ENCODE peak calls at places on chromosomes 12 and 14, in nine cellular contexts. One of them, this sample, is unnamed.

GRCh38 chr12:128120035-128120434 is 146.9 kb upstream of the TMEM132C start:
- DNase-seq in T-cell: no peak
- DNase-seq in activated CD4-positive, alpha-beta T cell treated with anti-CD3 and anti-CD28 coated beads, Interleukin-2, amount 50 U/mL, for 1 hour: no peak
- DNase-seq in mesenchymal stem cell: no peak
- DNase-seq in stimulated activated CD4-positive, alpha-beta T cell treated with anti-CD3 and anti-CD28 coated beads, Interleukin-4, amount 100 ng/mL, for 1 hour: no peak
- DNase-seq in NCI-H748 treated with DMSO at 0.1 percent for 48 hours: no peak
- DNase-seq in fibroblast of pulmonary artery: no peak
- DNase-seq in NB4: no peak
- DNase-seq in NCI-H2029: no peak
- DNase-seq in this sample: no peak

GRCh38 chr12:6914246-6914947 is at the start of gene ENO2:
- DNase-seq in T-cell: peak; percentile 85
- DNase-seq in activated CD4-positive, alpha-beta T cell treated with anti-CD3 and anti-CD28 coated beads, Interleukin-2, amount 50 U/mL, for 1 hour: peak; percentile 88
- DNase-seq in mesenchymal stem cell: peak; percentile 73
- DNase-seq in stimulated activated CD4-positive, alpha-beta T cell treated with anti-CD3 and anti-CD28 coated beads, Interleukin-4, amount 100 ng/mL, for 1 hour: peak; percentile 84
- DNase-seq in NCI-H748 treated with DMSO at 0.1 percent for 48 hours: peak; percentile 6
- DNase-seq in fibroblast of pulmonary artery: peak; percentile 47
- DNase-seq in NB4: peak; percentile 64
- DNase-seq in NCI-H2029: peak; percentile 44
- DNase-seq in this sample: peak; percentile 73

GRCh38 chr12:6376079-6376941 is 947 bp upstream of the SCNN1A start:
- DNase-seq in T-cell: no peak
- DNase-seq in activated CD4-positive, alpha-beta T cell treated with anti-CD3 and anti-CD28 coated beads, Interleukin-2, amount 50 U/mL, for 1 hour: no peak
- DNase-seq in mesenchymal stem cell: peak; percentile 56
- DNase-seq in stimulated activated CD4-positive, alpha-beta T cell treated with anti-CD3 and anti-CD28 coated beads, Interleukin-4, amount 100 ng/mL, for 1 hour: no peak
- DNase-seq in NCI-H748 treated with DMSO at 0.1 percent for 48 hours: no peak
- DNase-seq in fibroblast of pulmonary artery: peak; percentile 76
- DNase-seq in NB4: peak; percentile 77
- DNase-seq in NCI-H2029: no peak
- DNase-seq in this sample: no peak

GRCh38 chr14:100546051-100546443 is 41.2 kb downstream of the BEGAIN start:
- DNase-seq in T-cell: no peak
- DNase-seq in activated CD4-positive, alpha-beta T cell treated with anti-CD3 and anti-CD28 coated beads, Interleukin-2, amount 50 U/mL, for 1 hour: no peak
- DNase-seq in mesenchymal stem cell: no peak
- DNase-seq in stimulated activated CD4-positive, alpha-beta T cell treated with anti-CD3 and anti-CD28 coated beads, Interleukin-4, amount 100 ng/mL, for 1 hour: no peak
- DNase-seq in NCI-H748 treated with DMSO at 0.1 percent for 48 hours: no peak
- DNase-seq in fibroblast of pulmonary artery: no peak
- DNase-seq in NB4: peak; percentile 59
- DNase-seq in NCI-H2029: no peak
- DNase-seq in this sample: no peak

GRCh38 chr12:26278666-26279065 is 83.3 kb downstream of the SSPN start:
- DNase-seq in T-cell: no peak
- DNase-seq in activated CD4-positive, alpha-beta T cell treated with anti-CD3 and anti-CD28 coated beads, Interleukin-2, amount 50 U/mL, for 1 hour: no peak
- DNase-seq in mesenchymal stem cell: no peak
- DNase-seq in stimulated activated CD4-positive, alpha-beta T cell treated with anti-CD3 and anti-CD28 coated beads, Interleukin-4, amount 100 ng/mL, for 1 hour: no peak
- DNase-seq in NCI-H748 treated with DMSO at 0.1 percent for 48 hours: no peak
- DNase-seq in fibroblast of pulmonary artery: no peak
- DNase-seq in NB4: no peak
- DNase-seq in NCI-H2029: no peak
- DNase-seq in this sample: no peak

GRCh38 chr12:120115692-120116442 is 686 bp downstream of the RAB35 start:
- DNase-seq in T-cell: no peak
- DNase-seq in activated CD4-positive, alpha-beta T cell treated with anti-CD3 and anti-CD28 coated beads, Interleukin-2, amount 50 U/mL, for 1 hour: no peak
- DNase-seq in mesenchymal stem cell: peak; percentile 49
- DNase-seq in stimulated activated CD4-positive, alpha-beta T cell treated with anti-CD3 and anti-CD28 coated beads, Interleukin-4, amount 100 ng/mL, for 1 hour: peak; percentile 22
- DNase-seq in NCI-H748 treated with DMSO at 0.1 percent for 48 hours: no peak
- DNase-seq in fibroblast of pulmonary artery: peak; percentile 47
- DNase-seq in NB4: peak; percentile 74
- DNase-seq in NCI-H2029: no peak
- DNase-seq in this sample: peak; percentile 22

GRCh38 chr12:10779103-10779502 is 23.3 kb downstream of the TAS2R7 start:
- DNase-seq in T-cell: no peak
- DNase-seq in activated CD4-positive, alpha-beta T cell treated with anti-CD3 and anti-CD28 coated beads, Interleukin-2, amount 50 U/mL, for 1 hour: no peak
- DNase-seq in mesenchymal stem cell: no peak
- DNase-seq in stimulated activated CD4-positive, alpha-beta T cell treated with anti-CD3 and anti-CD28 coated beads, Interleukin-4, amount 100 ng/mL, for 1 hour: no peak
- DNase-seq in NCI-H748 treated with DMSO at 0.1 percent for 48 hours: no peak
- DNase-seq in fibroblast of pulmonary artery: no peak
- DNase-seq in NB4: no peak
- DNase-seq in NCI-H2029: no peak
- DNase-seq in this sample: no peak

GRCh38 chr14:23361320-23361719 is 3.7 kb downstream of the EFS start:
- DNase-seq in T-cell: no peak
- DNase-seq in activated CD4-positive, alpha-beta T cell treated with anti-CD3 and anti-CD28 coated beads, Interleukin-2, amount 50 U/mL, for 1 hour: no peak
- DNase-seq in mesenchymal stem cell: peak; percentile 86
- DNase-seq in stimulated activated CD4-positive, alpha-beta T cell treated with anti-CD3 and anti-CD28 coated beads, Interleukin-4, amount 100 ng/mL, for 1 hour: no peak
- DNase-seq in NCI-H748 treated with DMSO at 0.1 percent for 48 hours: no peak
- DNase-seq in fibroblast of pulmonary artery: peak; percentile 46
- DNase-seq in NB4: no peak
- DNase-seq in NCI-H2029: peak; percentile 46
- DNase-seq in this sample: no peak

GRCh38 chr12:111446044-111446581 is 40.4 kb downstream of the SH2B3 start:
- DNase-seq in T-cell: no peak
- DNase-seq in activated CD4-positive, alpha-beta T cell treated with anti-CD3 and anti-CD28 coated beads, Interleukin-2, amount 50 U/mL, for 1 hour: no peak
- DNase-seq in mesenchymal stem cell: peak; percentile 79
- DNase-seq in stimulated activated CD4-positive, alpha-beta T cell treated with anti-CD3 and anti-CD28 coated beads, Interleukin-4, amount 100 ng/mL, for 1 hour: no peak
- DNase-seq in NCI-H748 treated with DMSO at 0.1 percent for 48 hours: no peak
- DNase-seq in fibroblast of pulmonary artery: peak; percentile 75
- DNase-seq in NB4: peak; percentile 8
- DNase-seq in NCI-H2029: peak; percentile 81
- DNase-seq in this sample: peak; percentile 47

GRCh38 chr14:98731286-98731685 is 540.7 kb downstream of the BCL11B start:
- DNase-seq in T-cell: no peak
- DNase-seq in activated CD4-positive, alpha-beta T cell treated with anti-CD3 and anti-CD28 coated beads, Interleukin-2, amount 50 U/mL, for 1 hour: no peak
- DNase-seq in mesenchymal stem cell: no peak
- DNase-seq in stimulated activated CD4-positive, alpha-beta T cell treated with anti-CD3 and anti-CD28 coated beads, Interleukin-4, amount 100 ng/mL, for 1 hour: no peak
- DNase-seq in NCI-H748 treated with DMSO at 0.1 percent for 48 hours: no peak
- DNase-seq in fibroblast of pulmonary artery: no peak
- DNase-seq in NB4: no peak
- DNase-seq in NCI-H2029: no peak
- DNase-seq in this sample: no peak

GRCh38 chr14:98112211-98112780 is 1159.7 kb downstream of the BCL11B start:
- DNase-seq in T-cell: no peak
- DNase-seq in activated CD4-positive, alpha-beta T cell treated with anti-CD3 and anti-CD28 coated beads, Interleukin-2, amount 50 U/mL, for 1 hour: no peak
- DNase-seq in mesenchymal stem cell: no peak
- DNase-seq in stimulated activated CD4-positive, alpha-beta T cell treated with anti-CD3 and anti-CD28 coated beads, Interleukin-4, amount 100 ng/mL, for 1 hour: no peak
- DNase-seq in NCI-H748 treated with DMSO at 0.1 percent for 48 hours: no peak
- DNase-seq in fibroblast of pulmonary artery: no peak
- DNase-seq in NB4: peak; percentile 1
- DNase-seq in NCI-H2029: no peak
- DNase-seq in this sample: no peak

GRCh38 chr12:28023156-28023887 is 50.8 kb upstream of the PTHLH start:
- DNase-seq in T-cell: no peak
- DNase-seq in activated CD4-positive, alpha-beta T cell treated with anti-CD3 and anti-CD28 coated beads, Interleukin-2, amount 50 U/mL, for 1 hour: no peak
- DNase-seq in mesenchymal stem cell: peak; percentile 85
- DNase-seq in stimulated activated CD4-positive, alpha-beta T cell treated with anti-CD3 and anti-CD28 coated beads, Interleukin-4, amount 100 ng/mL, for 1 hour: no peak
- DNase-seq in NCI-H748 treated with DMSO at 0.1 percent for 48 hours: no peak
- DNase-seq in fibroblast of pulmonary artery: peak; percentile 93
- DNase-seq in NB4: peak; percentile 68
- DNase-seq in NCI-H2029: no peak
- DNase-seq in this sample: no peak

GRCh38 chr12:10067259-10067658 is 31.5 kb downstream of the CLEC1A start:
- DNase-seq in T-cell: no peak
- DNase-seq in activated CD4-positive, alpha-beta T cell treated with anti-CD3 and anti-CD28 coated beads, Interleukin-2, amount 50 U/mL, for 1 hour: no peak
- DNase-seq in mesenchymal stem cell: peak; percentile 8
- DNase-seq in stimulated activated CD4-positive, alpha-beta T cell treated with anti-CD3 and anti-CD28 coated beads, Interleukin-4, amount 100 ng/mL, for 1 hour: no peak
- DNase-seq in NCI-H748 treated with DMSO at 0.1 percent for 48 hours: no peak
- DNase-seq in fibroblast of pulmonary artery: no peak
- DNase-seq in NB4: no peak
- DNase-seq in NCI-H2029: no peak
- DNase-seq in this sample: no peak

GRCh38 chr12:64181504-64182291 is 40.4 kb downstream of the KICS2 start:
- DNase-seq in T-cell: no peak
- DNase-seq in activated CD4-positive, alpha-beta T cell treated with anti-CD3 and anti-CD28 coated beads, Interleukin-2, amount 50 U/mL, for 1 hour: no peak
- DNase-seq in mesenchymal stem cell: peak; percentile 97
- DNase-seq in stimulated activated CD4-positive, alpha-beta T cell treated with anti-CD3 and anti-CD28 coated beads, Interleukin-4, amount 100 ng/mL, for 1 hour: no peak
- DNase-seq in NCI-H748 treated with DMSO at 0.1 percent for 48 hours: peak; percentile 42
- DNase-seq in fibroblast of pulmonary artery: peak; percentile 94
- DNase-seq in NB4: peak; percentile 30
- DNase-seq in NCI-H2029: no peak
- DNase-seq in this sample: peak; percentile 30

GRCh38 chr12:102681747-102682146 is 201.4 kb upstream of the IGF1 start:
- DNase-seq in T-cell: no peak
- DNase-seq in activated CD4-positive, alpha-beta T cell treated with anti-CD3 and anti-CD28 coated beads, Interleukin-2, amount 50 U/mL, for 1 hour: no peak
- DNase-seq in mesenchymal stem cell: no peak
- DNase-seq in stimulated activated CD4-positive, alpha-beta T cell treated with anti-CD3 and anti-CD28 coated beads, Interleukin-4, amount 100 ng/mL, for 1 hour: no peak
- DNase-seq in NCI-H748 treated with DMSO at 0.1 percent for 48 hours: no peak
- DNase-seq in fibroblast of pulmonary artery: no peak
- DNase-seq in NB4: no peak
- DNase-seq in NCI-H2029: no peak
- DNase-seq in this sample: no peak

GRCh38 chr12:26891704-26892103 is 46.1 kb downstream of the INTS13 start:
- DNase-seq in T-cell: no peak
- DNase-seq in activated CD4-positive, alpha-beta T cell treated with anti-CD3 and anti-CD28 coated beads, Interleukin-2, amount 50 U/mL, for 1 hour: no peak
- DNase-seq in mesenchymal stem cell: no peak
- DNase-seq in stimulated activated CD4-positive, alpha-beta T cell treated with anti-CD3 and anti-CD28 coated beads, Interleukin-4, amount 100 ng/mL, for 1 hour: no peak
- DNase-seq in NCI-H748 treated with DMSO at 0.1 percent for 48 hours: no peak
- DNase-seq in fibroblast of pulmonary artery: no peak
- DNase-seq in NB4: no peak
- DNase-seq in NCI-H2029: no peak
- DNase-seq in this sample: peak; percentile 17

GRCh38 chr12:6553051-6553868 is 2.6 kb downstream of the IFFO1 start:
- DNase-seq in T-cell: no peak
- DNase-seq in activated CD4-positive, alpha-beta T cell treated with anti-CD3 and anti-CD28 coated beads, Interleukin-2, amount 50 U/mL, for 1 hour: no peak
- DNase-seq in mesenchymal stem cell: peak; percentile 97
- DNase-seq in stimulated activated CD4-positive, alpha-beta T cell treated with anti-CD3 and anti-CD28 coated beads, Interleukin-4, amount 100 ng/mL, for 1 hour: no peak
- DNase-seq in NCI-H748 treated with DMSO at 0.1 percent for 48 hours: no peak
- DNase-seq in fibroblast of pulmonary artery: peak; percentile 87
- DNase-seq in NB4: peak; percentile 24
- DNase-seq in NCI-H2029: peak; percentile 56
- DNase-seq in this sample: no peak

GRCh38 chr14:84646791-84647500 is 883.0 kb upstream of the FLRT2 start:
- DNase-seq in T-cell: no peak
- DNase-seq in activated CD4-positive, alpha-beta T cell treated with anti-CD3 and anti-CD28 coated beads, Interleukin-2, amount 50 U/mL, for 1 hour: no peak
- DNase-seq in mesenchymal stem cell: peak; percentile 50
- DNase-seq in stimulated activated CD4-positive, alpha-beta T cell treated with anti-CD3 and anti-CD28 coated beads, Interleukin-4, amount 100 ng/mL, for 1 hour: no peak
- DNase-seq in NCI-H748 treated with DMSO at 0.1 percent for 48 hours: no peak
- DNase-seq in fibroblast of pulmonary artery: peak; percentile 54
- DNase-seq in NB4: no peak
- DNase-seq in NCI-H2029: no peak
- DNase-seq in this sample: no peak

GRCh38 chr14:55298423-55298822 is 27.2 kb downstream of the FBXO34 start:
- DNase-seq in T-cell: no peak
- DNase-seq in activated CD4-positive, alpha-beta T cell treated with anti-CD3 and anti-CD28 coated beads, Interleukin-2, amount 50 U/mL, for 1 hour: no peak
- DNase-seq in mesenchymal stem cell: no peak
- DNase-seq in stimulated activated CD4-positive, alpha-beta T cell treated with anti-CD3 and anti-CD28 coated beads, Interleukin-4, amount 100 ng/mL, for 1 hour: no peak
- DNase-seq in NCI-H748 treated with DMSO at 0.1 percent for 48 hours: no peak
- DNase-seq in fibroblast of pulmonary artery: no peak
- DNase-seq in NB4: no peak
- DNase-seq in NCI-H2029: no peak
- DNase-seq in this sample: no peak

GRCh38 chr12:7349418-7349817 is 45.5 kb downstream of the ACSM4 start:
- DNase-seq in T-cell: no peak
- DNase-seq in activated CD4-positive, alpha-beta T cell treated with anti-CD3 and anti-CD28 coated beads, Interleukin-2, amount 50 U/mL, for 1 hour: no peak
- DNase-seq in mesenchymal stem cell: no peak
- DNase-seq in stimulated activated CD4-positive, alpha-beta T cell treated with anti-CD3 and anti-CD28 coated beads, Interleukin-4, amount 100 ng/mL, for 1 hour: no peak
- DNase-seq in NCI-H748 treated with DMSO at 0.1 percent for 48 hours: no peak
- DNase-seq in fibroblast of pulmonary artery: no peak
- DNase-seq in NB4: no peak
- DNase-seq in NCI-H2029: no peak
- DNase-seq in this sample: no peak

GRCh38 chr12:75208851-75209781 is 523 bp downstream of the KCNC2 start:
- DNase-seq in T-cell: no peak
- DNase-seq in activated CD4-positive, alpha-beta T cell treated with anti-CD3 and anti-CD28 coated beads, Interleukin-2, amount 50 U/mL, for 1 hour: no peak
- DNase-seq in mesenchymal stem cell: peak; percentile 38
- DNase-seq in stimulated activated CD4-positive, alpha-beta T cell treated with anti-CD3 and anti-CD28 coated beads, Interleukin-4, amount 100 ng/mL, for 1 hour: peak; percentile 19
- DNase-seq in NCI-H748 treated with DMSO at 0.1 percent for 48 hours: peak; percentile 27
- DNase-seq in fibroblast of pulmonary artery: peak; percentile 43
- DNase-seq in NB4: peak; percentile 25
- DNase-seq in NCI-H2029: no peak
- DNase-seq in this sample: peak; percentile 57

GRCh38 chr14:31977001-31977556 is 100.0 kb upstream of the ARHGAP5 start:
- DNase-seq in T-cell: no peak
- DNase-seq in activated CD4-positive, alpha-beta T cell treated with anti-CD3 and anti-CD28 coated beads, Interleukin-2, amount 50 U/mL, for 1 hour: no peak
- DNase-seq in mesenchymal stem cell: no peak
- DNase-seq in stimulated activated CD4-positive, alpha-beta T cell treated with anti-CD3 and anti-CD28 coated beads, Interleukin-4, amount 100 ng/mL, for 1 hour: no peak
- DNase-seq in NCI-H748 treated with DMSO at 0.1 percent for 48 hours: no peak
- DNase-seq in fibroblast of pulmonary artery: no peak
- DNase-seq in NB4: no peak
- DNase-seq in NCI-H2029: no peak
- DNase-seq in this sample: no peak

GRCh38 chr14:95815226-95815690 is 61.4 kb upstream of the TUNAR start:
- DNase-seq in T-cell: no peak
- DNase-seq in activated CD4-positive, alpha-beta T cell treated with anti-CD3 and anti-CD28 coated beads, Interleukin-2, amount 50 U/mL, for 1 hour: no peak
- DNase-seq in mesenchymal stem cell: no peak
- DNase-seq in stimulated activated CD4-positive, alpha-beta T cell treated with anti-CD3 and anti-CD28 coated beads, Interleukin-4, amount 100 ng/mL, for 1 hour: no peak
- DNase-seq in NCI-H748 treated with DMSO at 0.1 percent for 48 hours: no peak
- DNase-seq in fibroblast of pulmonary artery: no peak
- DNase-seq in NB4: no peak
- DNase-seq in NCI-H2029: no peak
- DNase-seq in this sample: no peak

GRCh38 chr14:103744621-103745395 is 29.2 kb downstream of the ZFYVE21 start:
- DNase-seq in T-cell: no peak
- DNase-seq in activated CD4-positive, alpha-beta T cell treated with anti-CD3 and anti-CD28 coated beads, Interleukin-2, amount 50 U/mL, for 1 hour: no peak
- DNase-seq in mesenchymal stem cell: no peak
- DNase-seq in stimulated activated CD4-positive, alpha-beta T cell treated with anti-CD3 and anti-CD28 coated beads, Interleukin-4, amount 100 ng/mL, for 1 hour: no peak
- DNase-seq in NCI-H748 treated with DMSO at 0.1 percent for 48 hours: no peak
- DNase-seq in fibroblast of pulmonary artery: no peak
- DNase-seq in NB4: no peak
- DNase-seq in NCI-H2029: no peak
- DNase-seq in this sample: no peak

GRCh38 chr12:541676-542289 is 82.0 kb downstream of the B4GALNT3 start:
- DNase-seq in T-cell: no peak
- DNase-seq in activated CD4-positive, alpha-beta T cell treated with anti-CD3 and anti-CD28 coated beads, Interleukin-2, amount 50 U/mL, for 1 hour: no peak
- DNase-seq in mesenchymal stem cell: no peak
- DNase-seq in stimulated activated CD4-positive, alpha-beta T cell treated with anti-CD3 and anti-CD28 coated beads, Interleukin-4, amount 100 ng/mL, for 1 hour: no peak
- DNase-seq in NCI-H748 treated with DMSO at 0.1 percent for 48 hours: no peak
- DNase-seq in fibroblast of pulmonary artery: no peak
- DNase-seq in NB4: no peak
- DNase-seq in NCI-H2029: no peak
- DNase-seq in this sample: no peak

GRCh38 chr12:3538691-3539030 is 47.7 kb downstream of the PRMT8 start:
- DNase-seq in T-cell: no peak
- DNase-seq in activated CD4-positive, alpha-beta T cell treated with anti-CD3 and anti-CD28 coated beads, Interleukin-2, amount 50 U/mL, for 1 hour: no peak
- DNase-seq in mesenchymal stem cell: no peak
- DNase-seq in stimulated activated CD4-positive, alpha-beta T cell treated with anti-CD3 and anti-CD28 coated beads, Interleukin-4, amount 100 ng/mL, for 1 hour: no peak
- DNase-seq in NCI-H748 treated with DMSO at 0.1 percent for 48 hours: no peak
- DNase-seq in fibroblast of pulmonary artery: no peak
- DNase-seq in NB4: no peak
- DNase-seq in NCI-H2029: peak; percentile 17
- DNase-seq in this sample: peak; percentile 85

GRCh38 chr14:77849711-77850110 is 49.8 kb downstream of the ADCK1 start:
- DNase-seq in T-cell: no peak
- DNase-seq in activated CD4-positive, alpha-beta T cell treated with anti-CD3 and anti-CD28 coated beads, Interleukin-2, amount 50 U/mL, for 1 hour: no peak
- DNase-seq in mesenchymal stem cell: no peak
- DNase-seq in stimulated activated CD4-positive, alpha-beta T cell treated with anti-CD3 and anti-CD28 coated beads, Interleukin-4, amount 100 ng/mL, for 1 hour: no peak
- DNase-seq in NCI-H748 treated with DMSO at 0.1 percent for 48 hours: no peak
- DNase-seq in fibroblast of pulmonary artery: no peak
- DNase-seq in NB4: no peak
- DNase-seq in NCI-H2029: no peak
- DNase-seq in this sample: no peak